ENCODE peak calls at places on chromosome 16, in seven cellular contexts. A is A673, M is ovary, J is heart right ventricle, K is Peyer's patch, R is H1, Q is fibroblast of lung. G is an unnamed sample.
A peak's percentile ranks its signal among the peaks of the same experiment; 100 is the strongest.

GRCh38 chr16:86225905-86226371 is 284.4 kb upstream of the FOXF1 start:
- DNase-seq in M (no peak), A (no peak), R (no peak), J (no peak), Q (peak; percentile 58), K (no peak), G (no peak)

GRCh38 chr16:1997591-1998359 is 8.0 kb downstream of the SYNGR3 start:
- DNase-seq in R (no peak), M (no peak), A (no peak), K (no peak), J (no peak), Q (no peak), G (no peak)

GRCh38 chr16:87161822-87162676 is 155.1 kb downstream of the C16orf95 start:
- DNase-seq in M (no peak), Q (no peak), A (peak; percentile 11), R (no peak), K (no peak), J (no peak), G (no peak)

GRCh38 chr16:81810361-81810760 is 31.3 kb downstream of the PLCG2 start:
- DNase-seq in M (no peak), Q (no peak), A (no peak), K (no peak), R (no peak), J (no peak), G (no peak)

GRCh38 chr16:67014641-67015315 is 14.2 kb upstream of the CBFB start:
- DNase-seq in Q (no peak), A (no peak), J (no peak), M (no peak), R (no peak), K (no peak), G (no peak)

GRCh38 chr16:84967828-84968227 is 43.5 kb downstream of the ZDHHC7 start:
- DNase-seq in A (no peak), R (no peak), J (no peak), Q (no peak), K (no peak), M (no peak), G (peak; percentile 21)

GRCh38 chr16:85554114-85554790 is 58.9 kb upstream of the GSE1 start:
- DNase-seq in M (peak; percentile 50), J (peak; percentile 82), A (peak; percentile 92), R (no peak), K (peak; percentile 91), Q (peak; percentile 90), G (peak; percentile 95)

GRCh38 chr16:23357761-23358290 is 55.7 kb downstream of the SCNN1B start:
- DNase-seq in M (no peak), R (no peak), J (no peak), K (no peak), Q (no peak), A (no peak), G (no peak)

GRCh38 chr16:56195151-56195550 is 3.9 kb downstream of the GNAO1 start:
- DNase-seq in K (no peak), Q (peak; percentile 3), A (no peak), M (no peak), R (no peak), J (no peak), G (no peak)

GRCh38 chr16:57981636-57982035 is 10.7 kb upstream of the CNGB1 start:
- DNase-seq in R (no peak), M (no peak), K (no peak), A (no peak), J (no peak), Q (no peak), G (no peak)

GRCh38 chr16:22659933-22660332 is 149.2 kb downstream of the NPIPB5 start:
- DNase-seq in M (no peak), R (no peak), J (no peak), A (no peak), K (no peak), Q (no peak), G (no peak)

GRCh38 chr16:54928016-54928356 is 2.7 kb upstream of the IRX5 start:
- DNase-seq in J (no peak), Q (peak; percentile 34), K (no peak), M (no peak), A (peak; percentile 49), R (no peak), G (peak; percentile 44)

GRCh38 chr16:67897231-67897630 is 4.2 kb downstream of the PSKH1 start:
- DNase-seq in Q (peak; percentile 57), R (no peak), M (no peak), A (no peak), K (no peak), J (peak; percentile 42), G (no peak)

GRCh38 chr16:50744911-50745310 is 3.0 kb downstream of the CYLD start:
- DNase-seq in J (no peak), Q (peak; percentile 37), A (no peak), R (no peak), M (no peak), K (no peak), G (no peak)

GRCh38 chr16:3004781-3005284 is 7.9 kb upstream of the CLDN9 start:
- DNase-seq in Q (no peak), A (no peak), K (no peak), M (no peak), R (no peak), J (no peak), G (no peak)

GRCh38 chr16:69940676-69941075 is 10.5 kb upstream of the CLEC18A start:
- DNase-seq in R (no peak), K (peak; percentile 6), M (no peak), J (no peak), Q (no peak), A (no peak), G (no peak)

GRCh38 chr16:16122264-16122663 is 101.0 kb downstream of the ABCC6 start:
- DNase-seq in M (no peak), J (no peak), K (no peak), Q (no peak), R (no peak), A (no peak), G (no peak)

DNA sequence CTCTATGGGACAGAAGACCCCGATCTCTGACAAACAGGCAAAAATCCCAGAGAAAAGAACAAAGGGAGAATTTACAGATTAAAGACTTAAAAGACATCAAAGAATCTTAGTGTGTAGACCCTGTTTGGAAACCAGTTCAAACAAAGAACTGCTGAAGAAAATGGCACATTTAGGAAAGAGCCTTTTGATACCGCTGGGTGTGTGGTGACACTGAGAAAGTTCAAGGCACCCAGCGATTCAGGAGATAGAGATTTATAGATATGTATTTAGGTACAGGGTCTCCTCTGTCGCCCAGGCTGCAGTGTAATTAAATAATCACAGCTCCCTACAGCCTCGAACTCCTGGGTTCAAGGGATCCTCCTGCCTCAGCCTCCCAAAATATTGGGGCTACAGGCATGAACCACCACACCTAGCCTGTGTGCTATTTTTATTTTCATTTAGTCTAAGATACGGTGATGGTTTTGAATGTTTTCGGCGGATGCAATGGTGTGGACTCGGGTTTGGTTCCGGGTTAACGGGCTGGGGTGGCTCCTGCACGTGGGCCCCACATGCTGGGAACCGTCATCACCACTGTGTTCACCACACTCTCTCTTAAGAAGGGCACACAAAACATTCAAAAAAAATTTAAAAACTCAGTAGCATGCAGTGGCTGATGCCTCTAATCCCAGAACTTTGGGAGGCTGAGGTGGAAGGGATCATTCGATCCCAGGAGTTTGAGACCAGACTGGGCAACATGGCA is 114.0 kb downstream of the ZNF778 start:
- DNase-seq in K (no peak), J (no peak), Q (no peak), R (no peak), M (no peak), A (no peak), G (no peak)
- H3K27ac ChIP-seq in K (no peak overlapping the region), J (no peak overlapping the region), Q (no peak overlapping the region), R (no peak overlapping the region), M (no peak overlapping the region), A (peak overlapping the region; percentile 44), G (no peak overlapping the region)

GRCh38 chr16:29898786-29899515 is 399 bp downstream of the SEZ6L2 start:
- DNase-seq in Q (no peak), A (peak; percentile 27), R (peak; percentile 90), J (no peak), M (no peak), K (no peak), G (no peak)
- H3K4me3 ChIP-seq in Q (peak overlapping the region; percentile 10), A (peak overlapping the region; percentile 60), R (peak overlapping the region; percentile 92), J (no peak overlapping the region), M (no peak overlapping the region), K (peak overlapping the region; percentile 78), G (peak overlapping the region; percentile 36)

GRCh38 chr16:52555572-52555971 is 8.6 kb upstream of the TOX3 start:
- DNase-seq in Q (no peak), R (no peak), A (no peak), J (no peak), M (no peak), K (no peak), G (no peak)

GRCh38 chr16:52556083-52556482 is 9.1 kb upstream of the TOX3 start:
- DNase-seq in J (no peak), A (no peak), R (no peak), M (no peak), Q (no peak), K (no peak), G (no peak)

GRCh38 chr16:52554334-52554733 is 7.4 kb upstream of the TOX3 start:
- DNase-seq in K (no peak), M (no peak), J (no peak), R (no peak), A (no peak), Q (no peak), G (no peak)

GRCh38 chr16:52552643-52553042 is 5.7 kb upstream of the TOX3 start:
- DNase-seq in K (no peak), A (no peak), M (no peak), R (no peak), J (no peak), Q (peak; percentile 1), G (no peak)

DNA sequence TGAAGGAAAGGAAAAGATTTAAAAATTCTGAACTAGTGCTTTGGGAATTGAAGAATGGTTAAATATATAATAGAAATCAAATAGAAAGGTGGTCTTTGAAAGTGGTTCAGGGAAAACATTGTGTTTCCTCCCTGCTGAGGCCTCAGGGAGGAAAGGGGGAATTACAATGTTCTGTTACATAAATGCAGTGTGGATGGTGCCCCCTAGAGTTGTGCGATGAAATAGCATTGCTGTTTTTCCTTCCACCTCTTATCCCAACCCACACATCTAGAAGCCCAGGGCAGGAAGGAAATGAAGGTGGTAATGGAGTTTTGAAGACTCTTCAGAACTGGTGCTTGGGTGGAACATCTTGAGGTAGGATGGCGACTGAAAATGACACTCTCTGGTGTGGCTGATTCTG is 6.4 kb upstream of the TOX3 start:
- DNase-seq in R (no peak), J (no peak), K (no peak), M (no peak), Q (no peak), A (no peak), G (no peak)
- TF ChIP-seq CTCF in R (peak; percentile 69), J (no peak), K (no peak), M (no peak), Q (no peak), A (peak; percentile 61), G (no peak)

DNA sequence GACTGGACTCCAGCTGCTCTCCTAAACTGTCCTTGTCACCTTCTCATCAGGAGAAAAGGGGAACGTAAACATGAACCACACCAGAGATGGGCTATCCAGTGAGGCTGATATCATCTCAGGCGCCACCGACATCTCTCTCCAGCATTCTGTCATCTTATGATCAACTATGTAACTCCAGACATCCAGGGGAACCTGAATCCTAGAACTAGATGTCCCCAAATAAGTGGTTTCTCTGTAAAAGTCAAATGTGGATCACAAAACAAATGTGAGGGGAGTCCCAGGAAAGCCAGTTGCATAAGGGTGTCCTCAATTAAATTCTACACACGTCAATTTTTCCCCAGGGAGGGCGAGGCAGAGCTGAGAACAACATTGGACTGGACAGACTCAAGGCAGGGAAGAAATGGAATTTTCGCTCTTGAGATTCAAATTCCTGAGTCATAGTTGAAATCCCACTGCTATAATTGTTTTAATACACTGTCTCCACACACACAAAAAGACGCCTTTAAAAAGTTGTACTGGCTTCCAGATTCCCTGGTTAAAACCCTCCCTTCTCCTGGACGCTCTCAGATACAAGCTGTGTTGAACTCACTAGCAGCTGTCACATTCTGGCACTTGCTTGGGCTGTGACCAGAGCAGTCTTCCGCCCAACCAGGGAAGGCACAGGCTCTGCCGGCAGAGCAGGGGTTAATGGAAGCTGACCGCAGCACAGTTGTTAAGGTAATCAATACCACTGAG is 62.6 kb downstream of the ZFHX3 start:
- DNase-seq in M (no peak), J (peak; percentile 71), A (peak; percentile 70), Q (peak; percentile 56), K (no peak), R (no peak), G (peak; percentile 18)
- H3K27ac ChIP-seq in M (no peak overlapping the region), J (peak overlapping the region; percentile 91), A (peak overlapping the region; percentile 56), Q (peak overlapping the region; percentile 67), K (peak overlapping the region; percentile 87), R (no peak overlapping the region), G (peak overlapping the region; percentile 62)